ENCODE peak calls at places on chromosomes 16 and 17, in four cellular contexts. One of them, this sample, is unnamed.

GRCh38 chr16:27245276-27246231 is 23.0 kb downstream of the NSMCE1 start:
- DNase-seq in fibroblast of villous mesenchyme: peak; percentile 97
- DNase-seq in AG04450: no peak
- DNase-seq in erythroblast: peak; percentile 57
- DNase-seq in this sample: peak; percentile 88

GRCh38 chr16:162271-162991 is 3.3 kb upstream of the HBM start:
- DNase-seq in fibroblast of villous mesenchyme: no peak
- DNase-seq in AG04450: no peak
- DNase-seq in erythroblast: no peak
- DNase-seq in this sample: no peak

GRCh38 chr16:70682239-70683145 is 3.4 kb downstream of the MTSS2 start:
- DNase-seq in fibroblast of villous mesenchyme: no peak
- DNase-seq in AG04450: no peak
- DNase-seq in erythroblast: no peak
- DNase-seq in this sample: no peak

GRCh38 chr16:27436065-27436464 is 34.1 kb downstream of the IL21R start:
- DNase-seq in fibroblast of villous mesenchyme: no peak
- DNase-seq in AG04450: no peak
- DNase-seq in erythroblast: no peak
- DNase-seq in this sample: no peak

GRCh38 chr16:25124503-25124902 is 13.0 kb downstream of the LCMT1 start:
- DNase-seq in fibroblast of villous mesenchyme: no peak
- DNase-seq in AG04450: no peak
- DNase-seq in erythroblast: no peak
- DNase-seq in this sample: no peak

GRCh38 chr17:55770220-55770870 is 19.5 kb downstream of the PCTP start:
- DNase-seq in fibroblast of villous mesenchyme: peak; percentile 73
- DNase-seq in AG04450: peak; percentile 29
- DNase-seq in erythroblast: peak; percentile 30
- DNase-seq in this sample: peak; percentile 81

GRCh38 chr17:49830605-49831004 is 17.3 kb downstream of the TAC4 start:
- DNase-seq in fibroblast of villous mesenchyme: no peak
- DNase-seq in AG04450: no peak
- DNase-seq in erythroblast: no peak
- DNase-seq in this sample: peak; percentile 25

GRCh38 chr16:19375561-19376158 is 42.0 kb upstream of the TMC5 start:
- DNase-seq in fibroblast of villous mesenchyme: peak; percentile 66
- DNase-seq in AG04450: peak; percentile 18
- DNase-seq in erythroblast: peak; percentile 53
- DNase-seq in this sample: peak; percentile 75

GRCh38 chr17:59607817-59608403 is 11.8 kb upstream of the CLTC start:
- DNase-seq in fibroblast of villous mesenchyme: no peak
- DNase-seq in AG04450: no peak
- DNase-seq in erythroblast: peak; percentile 64
- DNase-seq in this sample: no peak

GRCh38 chr16:66588981-66589713 is 9.9 kb downstream of the CMTM2 start:
- DNase-seq in fibroblast of villous mesenchyme: peak; percentile 47
- DNase-seq in AG04450: no peak
- DNase-seq in erythroblast: peak; percentile 81
- DNase-seq in this sample: peak; percentile 42

GRCh38 chr16:11396241-11397048 is 51.2 kb downstream of the RMI2 start:
- DNase-seq in fibroblast of villous mesenchyme: peak; percentile 68
- DNase-seq in AG04450: peak; percentile 27
- DNase-seq in erythroblast: peak; percentile 42
- DNase-seq in this sample: peak; percentile 60

GRCh38 chr17:910503-911194 is 68.9 kb downstream of the NXN start:
- DNase-seq in fibroblast of villous mesenchyme: peak; percentile 92
- DNase-seq in AG04450: no peak
- DNase-seq in erythroblast: no peak
- DNase-seq in this sample: no peak

GRCh38 chr17:57045868-57046671 is 39.0 kb upstream of the AKAP1 start:
- DNase-seq in fibroblast of villous mesenchyme: no peak
- DNase-seq in AG04450: no peak
- DNase-seq in erythroblast: no peak
- DNase-seq in this sample: no peak

GRCh38 chr17:73291260-73291801 is 20.5 kb downstream of the CDC42EP4 start:
- DNase-seq in fibroblast of villous mesenchyme: peak; percentile 87
- DNase-seq in AG04450: no peak
- DNase-seq in erythroblast: peak; percentile 72
- DNase-seq in this sample: peak; percentile 78

GRCh38 chr16:8600144-8600856 is 10.0 kb upstream of the TMEM114 start:
- DNase-seq in fibroblast of villous mesenchyme: peak; percentile 10
- DNase-seq in AG04450: no peak
- DNase-seq in erythroblast: no peak
- DNase-seq in this sample: no peak

GRCh38 chr17:80068301-80069160 is 32.1 kb downstream of the CCDC40 start:
- DNase-seq in fibroblast of villous mesenchyme: peak; percentile 96
- DNase-seq in AG04450: peak; percentile 33
- DNase-seq in erythroblast: no peak
- DNase-seq in this sample: peak; percentile 54

GRCh38 chr17:79001190-79002020 is 8.2 kb downstream of the CANT1 start:
- DNase-seq in fibroblast of villous mesenchyme: no peak
- DNase-seq in AG04450: no peak
- DNase-seq in erythroblast: no peak
- DNase-seq in this sample: no peak

GRCh38 chr17:58232707-58233156 is 5.7 kb upstream of the LPO start:
- DNase-seq in fibroblast of villous mesenchyme: peak; percentile 75
- DNase-seq in AG04450: peak; percentile 27
- DNase-seq in erythroblast: no peak
- DNase-seq in this sample: peak; percentile 88

GRCh38 chr16:51540259-51540658 is 389.2 kb upstream of the SALL1 start:
- DNase-seq in fibroblast of villous mesenchyme: peak; percentile 60
- DNase-seq in AG04450: no peak
- DNase-seq in erythroblast: no peak
- DNase-seq in this sample: no peak

GRCh38 chr16:67982011-67982696 is 1.9 kb upstream of the DPEP3 start:
- DNase-seq in fibroblast of villous mesenchyme: no peak
- DNase-seq in AG04450: no peak
- DNase-seq in erythroblast: no peak
- DNase-seq in this sample: no peak

GRCh38 chr16:46848768-46849764 is 18.1 kb upstream of the C16orf87 start:
- DNase-seq in fibroblast of villous mesenchyme: no peak
- DNase-seq in AG04450: no peak
- DNase-seq in erythroblast: no peak
- DNase-seq in this sample: no peak

GRCh38 chr17:81488276-81488860 is 24.2 kb downstream of the ACTG1 start:
- DNase-seq in fibroblast of villous mesenchyme: no peak
- DNase-seq in AG04450: no peak
- DNase-seq in erythroblast: no peak
- DNase-seq in this sample: no peak

GRCh38 chr16:53041196-53041977 is 11.3 kb downstream of the CHD9NB start:
- DNase-seq in fibroblast of villous mesenchyme: peak; percentile 73
- DNase-seq in AG04450: no peak
- DNase-seq in erythroblast: no peak
- DNase-seq in this sample: peak; percentile 90

GRCh38 chr16:69741951-69742904 is 12.5 kb downstream of the NOB1 start:
- DNase-seq in fibroblast of villous mesenchyme: peak; percentile 65
- DNase-seq in AG04450: no peak
- DNase-seq in erythroblast: no peak
- DNase-seq in this sample: peak; percentile 61

GRCh38 chr16:24372824-24373223 is 116.7 kb downstream of the CACNG3 start:
- DNase-seq in fibroblast of villous mesenchyme: no peak
- DNase-seq in AG04450: no peak
- DNase-seq in erythroblast: no peak
- DNase-seq in this sample: no peak

GRCh38 chr17:79834575-79835469 is 4.4 kb downstream of the CBX4 start:
- DNase-seq in fibroblast of villous mesenchyme: no peak
- DNase-seq in AG04450: no peak
- DNase-seq in erythroblast: peak; percentile 51
- DNase-seq in this sample: no peak

GRCh38 chr16:8660841-8661301 is 13.5 kb upstream of the ABAT start:
- DNase-seq in fibroblast of villous mesenchyme: peak; percentile 50
- DNase-seq in AG04450: peak; percentile 24
- DNase-seq in erythroblast: peak; percentile 67
- DNase-seq in this sample: peak; percentile 66

GRCh38 chr16:7482596-7483290 is 150.1 kb downstream of the RBFOX1 start:
- DNase-seq in fibroblast of villous mesenchyme: no peak
- DNase-seq in AG04450: no peak
- DNase-seq in erythroblast: no peak
- DNase-seq in this sample: no peak

GRCh38 chr16:71572497-71573116 is 4.3 kb downstream of the TAT start:
- DNase-seq in fibroblast of villous mesenchyme: no peak
- DNase-seq in AG04450: no peak
- DNase-seq in erythroblast: no peak
- DNase-seq in this sample: no peak

GRCh38 chr16:46733319-46733830 is 14.8 kb downstream of the MYLK3 start:
- DNase-seq in fibroblast of villous mesenchyme: no peak
- DNase-seq in AG04450: no peak
- DNase-seq in erythroblast: no peak
- DNase-seq in this sample: no peak

GRCh38 chr16:19517424-19518089 is 4.3 kb downstream of the GDE1 start:
- DNase-seq in fibroblast of villous mesenchyme: peak; percentile 79
- DNase-seq in AG04450: no peak
- DNase-seq in erythroblast: peak; percentile 91
- DNase-seq in this sample: no peak

GRCh38 chr17:9389116-9389515 is 186.5 kb downstream of the STX8 start:
- DNase-seq in fibroblast of villous mesenchyme: peak; percentile 76
- DNase-seq in AG04450: peak; percentile 77
- DNase-seq in erythroblast: no peak
- DNase-seq in this sample: peak; percentile 85

GRCh38 chr17:12040478-12040877 is 19.8 kb downstream of the MAP2K4 start:
- DNase-seq in fibroblast of villous mesenchyme: no peak
- DNase-seq in AG04450: no peak
- DNase-seq in erythroblast: no peak
- DNase-seq in this sample: no peak

GRCh38 chr16:735982-736453 is 4.8 kb downstream of the CIAO3 start:
- DNase-seq in fibroblast of villous mesenchyme: no peak
- DNase-seq in AG04450: no peak
- DNase-seq in erythroblast: no peak
- DNase-seq in this sample: no peak

GRCh38 chr16:58306327-58306726 is 11.5 kb upstream of the PRSS54 start:
- DNase-seq in fibroblast of villous mesenchyme: peak; percentile 38
- DNase-seq in AG04450: no peak
- DNase-seq in erythroblast: peak; percentile 61
- DNase-seq in this sample: peak; percentile 55

GRCh38 chr16:59179446-59180082 is 445.4 kb upstream of the GOT2 start:
- DNase-seq in fibroblast of villous mesenchyme: no peak
- DNase-seq in AG04450: no peak
- DNase-seq in erythroblast: no peak
- DNase-seq in this sample: no peak